ENCODE peak calls at places on chromosome 15, in eight cellular contexts. H is NCI-H187; D is stimulated activated CD4-positive, alpha-beta T cell treated with anti-CD3 and anti-CD28 coated beads, Interleukin-15, amount 100 ng/mL, for 1 hour; G is endothelial cell; X is endodermal cell; U is CD8-positive, alpha-beta memory T cell; E is NCI-H1092; R is GM20000. B is an unnamed sample.

GRCh38 chr15:66765478-66766281 is 63.6 kb downstream of the SMAD6 start:
- DNase-seq in X (no peak), R (peak), U (no peak), H (no peak), G (no peak), E (no peak), D (no peak), B (peak)

GRCh38 chr15:60592386-60593339 is 113.7 kb upstream of the ICE2 start:
- DNase-seq in R (peak), E (peak), G (peak), H (peak), X (peak), D (peak), U (peak), B (peak)

GRCh38 chr15:25535866-25536265 is 97.0 kb upstream of the UBE3A start:
- DNase-seq in U (no peak), D (no peak), G (no peak), X (no peak), E (no peak), H (no peak), R (no peak), B (no peak)

GRCh38 chr15:50685976-50686467 is 575 bp downstream of the TRPM7 start:
- DNase-seq in X (peak), E (no peak), R (peak), H (peak), U (peak), D (peak), G (peak), B (peak)

GRCh38 chr15:66007663-66008262 is 138.5 kb downstream of the RAB11A start:
- DNase-seq in G (no peak), X (no peak), E (no peak), H (no peak), U (no peak), R (no peak), D (no peak), B (no peak)

GRCh38 chr15:42605281-42605744 is 29.9 kb downstream of the STARD9 start:
- DNase-seq in G (no peak), X (no peak), U (peak), R (peak), E (no peak), H (no peak), D (no peak), B (peak)

GRCh38 chr15:59349715-59350420 is 22.8 kb downstream of the MYO1E start:
- DNase-seq in G (no peak), E (no peak), R (no peak), D (no peak), H (no peak), U (no peak), X (peak), B (peak)

GRCh38 chr15:64693134-64693533 is 82.3 kb downstream of the RBPMS2 start:
- DNase-seq in E (no peak), G (no peak), D (no peak), R (no peak), H (no peak), X (no peak), U (no peak), B (no peak)

GRCh38 chr15:101489236-101489632 is 273 bp downstream of the PCSK6 start:
- DNase-seq in U (no peak), H (peak), R (peak), G (peak), X (peak), D (no peak), E (no peak), B (peak)

GRCh38 chr15:85777291-85778106 is 17.2 kb downstream of the KLHL25 start:
- DNase-seq in G (no peak), E (no peak), X (no peak), R (no peak), U (no peak), H (no peak), D (no peak), B (no peak)

GRCh38 chr15:78312956-78313355 is 13.5 kb upstream of the SKIC8 start:
- DNase-seq in E (no peak), D (no peak), X (no peak), U (no peak), R (no peak), H (no peak), G (no peak), B (no peak)

GRCh38 chr15:38128389-38128788 is 124.2 kb upstream of the SPRED1 start:
- DNase-seq in E (no peak), D (no peak), G (no peak), U (no peak), R (no peak), X (no peak), H (no peak), B (no peak)

GRCh38 chr15:37490707-37491106 is 390.4 kb upstream of the MEIS2 start:
- DNase-seq in U (no peak), D (no peak), E (no peak), R (no peak), G (no peak), X (no peak), H (no peak), B (no peak)

GRCh38 chr15:38226867-38227266 is 25.8 kb upstream of the SPRED1 start:
- DNase-seq in U (no peak), G (no peak), E (no peak), R (no peak), D (no peak), X (no peak), H (no peak), B (peak)

GRCh38 chr15:48946088-48946839 is 17.5 kb downstream of the SHC4 start:
- DNase-seq in X (no peak), D (no peak), E (no peak), H (no peak), R (no peak), U (no peak), G (no peak), B (no peak)

GRCh38 chr15:101295607-101296225 is 668 bp upstream of the SNRPA1 start:
- DNase-seq in X (no peak), D (no peak), H (peak), G (no peak), E (no peak), R (no peak), U (no peak), B (no peak)

GRCh38 chr15:29651476-29652072 is 170.7 kb downstream of the TJP1 start:
- DNase-seq in D (no peak), G (no peak), H (no peak), R (no peak), U (no peak), E (no peak), X (peak), B (no peak)

GRCh38 chr15:51227967-51228783 is 110.2 kb downstream of the CYP19A1 start:
- DNase-seq in E (no peak), G (no peak), U (no peak), D (no peak), R (peak), H (no peak), X (peak), B (no peak)

GRCh38 chr15:95556225-95556624 is 774.3 kb upstream of the NR2F2 start:
- DNase-seq in R (no peak), H (no peak), U (no peak), X (no peak), D (no peak), E (no peak), G (no peak), B (no peak)

GRCh38 chr15:71066983-71067382 is 48.3 kb upstream of the THSD4 start:
- DNase-seq in H (no peak), D (no peak), R (no peak), G (no peak), X (no peak), U (no peak), E (no peak), B (no peak)

GRCh38 chr15:63461230-63461629 is 43.2 kb upstream of the USP3 start:
- DNase-seq in D (no peak), X (peak), E (no peak), H (no peak), G (peak), R (no peak), U (no peak), B (no peak)

GRCh38 chr15:40696228-40696627 is 1.3 kb downstream of the RAD51 start:
- DNase-seq in D (no peak), E (no peak), R (no peak), G (no peak), X (no peak), H (no peak), U (no peak), B (no peak)

GRCh38 chr15:69105451-69105985 is 54.9 kb upstream of the GLCE start:
- DNase-seq in X (no peak), E (no peak), U (no peak), G (no peak), R (no peak), H (no peak), D (no peak), B (no peak)

GRCh38 chr15:98923159-98923558 is 84.4 kb downstream of the PGPEP1L start:
- DNase-seq in R (no peak), D (no peak), G (no peak), U (no peak), X (no peak), H (no peak), E (no peak), B (no peak)

GRCh38 chr15:87080547-87080946 is 1000.9 kb downstream of the AGBL1 start:
- DNase-seq in U (no peak), E (no peak), R (no peak), G (no peak), X (no peak), D (no peak), H (no peak), B (no peak)

GRCh38 chr15:70528270-70528706 is 235.1 kb downstream of the UACA start:
- DNase-seq in E (no peak), G (no peak), D (no peak), H (no peak), X (peak), R (peak), U (peak), B (no peak)

GRCh38 chr15:96122077-96123027 is 208.1 kb upstream of the NR2F2 start:
- DNase-seq in X (no peak), H (no peak), U (no peak), D (no peak), E (no peak), G (no peak), R (no peak), B (no peak)

GRCh38 chr15:39255760-39256159 is 325.1 kb upstream of the THBS1 start:
- DNase-seq in E (no peak), D (no peak), G (no peak), X (no peak), U (no peak), H (no peak), R (no peak), B (no peak)

GRCh38 chr15:55555089-55555488 is 33.1 kb downstream of the PYGO1 start:
- DNase-seq in H (no peak), D (no peak), R (no peak), X (no peak), U (no peak), G (no peak), E (no peak), B (no peak)

GRCh38 chr15:75651810-75652543 is 4.3 kb downstream of the SNX33 start:
- DNase-seq in U (no peak), G (no peak), R (no peak), X (no peak), E (no peak), H (no peak), D (no peak), B (no peak)

GRCh38 chr15:35533130-35534110 is 12.5 kb downstream of the DPH6 start:
- DNase-seq in E (no peak), G (no peak), X (no peak), U (no peak), H (no peak), R (no peak), D (no peak), B (no peak)

GRCh38 chr15:49270541-49271421 is 100.7 kb downstream of the GALK2 start:
- DNase-seq in U (no peak), R (no peak), H (no peak), E (no peak), X (peak), G (no peak), D (no peak), B (no peak)

GRCh38 chr15:52440414-52440813 is 88.3 kb downstream of the MYO5A start:
- DNase-seq in G (no peak), R (no peak), X (no peak), D (no peak), U (no peak), H (no peak), E (no peak), B (no peak)

GRCh38 chr15:93068581-93069199 is 20.3 kb downstream of the RGMA start:
- DNase-seq in G (no peak), X (no peak), U (no peak), D (no peak), E (no peak), H (no peak), R (no peak), B (no peak)

GRCh38 chr15:91885714-91886265 is 32.3 kb downstream of the SLCO3A1 start:
- DNase-seq in R (no peak), D (no peak), G (no peak), H (no peak), U (no peak), E (no peak), X (no peak), B (peak)

GRCh38 chr15:49223536-49224274 is 53.7 kb downstream of the GALK2 start:
- DNase-seq in D (no peak), H (no peak), R (no peak), G (no peak), E (no peak), X (no peak), U (no peak), B (no peak)

B was measured in SK-N-SH.